ENCODE peak calls at places on chromosomes 16 and 17, in seven cellular contexts. X is adipocyte; B is frontal cortex; Y is lung microvascular endothelial cell; E is stimulated activated naive CD4-positive, alpha-beta T cell treated with Interleukin-2 at 50 U/mL for 16 hours; J is GM12892; P is activated naive CD4-positive, alpha-beta T cell treated with anti-CD3 and anti-CD28 coated beads for 36 hours. V is an unnamed sample.

GRCh38 chr17:45364531-45365390 is 47.9 kb upstream of the MAP3K14 start:
- DNase-seq in X (peak; percentile 28), B (no peak), Y (peak; percentile 20), E (no peak), J (no peak), P (peak; percentile 1), V (peak; percentile 46)

GRCh38 chr17:21397341-21398050 is 21.3 kb downstream of the KCNJ12 start:
- DNase-seq in X (no peak), B (no peak), Y (no peak), E (no peak), J (no peak), P (no peak), V (no peak)

GRCh38 chr16:54180421-54181359 is 105.9 kb downstream of the IRX3 start:
- DNase-seq in X (no peak), B (no peak), Y (no peak), E (no peak), J (no peak), P (no peak), V (no peak)

GRCh38 chr16:30934827-30935557 is 11.6 kb downstream of the FBXL19 start:
- DNase-seq in X (peak; percentile 64), B (no peak), Y (peak; percentile 77), E (peak; percentile 3), J (no peak), P (peak; percentile 67), V (peak; percentile 58)

GRCh38 chr17:34307110-34307509 is 12.1 kb upstream of the CCL8 start:
- DNase-seq in X (peak; percentile 88), B (no peak), Y (peak; percentile 18), E (no peak), J (no peak), P (peak; percentile 7), V (peak; percentile 17)

GRCh38 chr17:5592382-5592781 is 8.1 kb upstream of the NLRP1 start:
- DNase-seq in X (peak; percentile 82), B (peak; percentile 14), Y (peak; percentile 60), E (no peak), J (no peak), P (no peak), V (no peak)

GRCh38 chr17:39064374-39064773 is 87.1 kb downstream of the PLXDC1 start:
- DNase-seq in X (peak; percentile 41), B (no peak), Y (no peak), E (no peak), J (no peak), P (no peak), V (no peak)

GRCh38 chr17:66548158-66548557 is 245.7 kb downstream of the PRKCA start:
- DNase-seq in X (no peak), B (no peak), Y (peak; percentile 57), E (peak; percentile 44), J (no peak), P (peak; percentile 74), V (no peak)

GRCh38 chr17:49180303-49180702 is 30.1 kb downstream of the GNGT2 start:
- DNase-seq in X (peak; percentile 79), B (peak; percentile 17), Y (peak; percentile 68), E (peak; percentile 39), J (peak; percentile 25), P (peak; percentile 77), V (peak; percentile 74)

GRCh38 chr17:80263253-80264047 is 2.8 kb downstream of the RNF213 start:
- DNase-seq in X (peak; percentile 67), B (peak; percentile 47), Y (peak; percentile 94), E (peak; percentile 86), J (peak; percentile 86), P (peak; percentile 95), V (peak; percentile 30)

GRCh38 chr16:9135797-9136196 is 44.4 kb downstream of the HAPSTR1 start:
- DNase-seq in X (no peak), B (no peak), Y (peak; percentile 21), E (no peak), J (no peak), P (no peak), V (no peak)

GRCh38 chr17:8072727-8073461 is 14.6 kb downstream of the ALOX12B start:
- DNase-seq in X (peak; percentile 47), B (no peak), Y (no peak), E (peak; percentile 4), J (no peak), P (peak; percentile 47), V (no peak)

GRCh38 chr16:77877712-77878111 is 89.3 kb downstream of the VAT1L start:
- DNase-seq in X (no peak), B (no peak), Y (peak; percentile 95), E (no peak), J (no peak), P (no peak), V (no peak)

GRCh38 chr16:30340621-30341020 is 14.5 kb downstream of the CD2BP2 start:
- DNase-seq in X (no peak), B (no peak), Y (no peak), E (no peak), J (no peak), P (peak; percentile 26), V (no peak)

GRCh38 chr16:4327782-4328579 is 12.1 kb downstream of the GLIS2 start:
- DNase-seq in X (peak; percentile 87), B (peak; percentile 86), Y (peak; percentile 78), E (peak; percentile 42), J (peak; percentile 77), P (peak; percentile 81), V (no peak)

GRCh38 chr17:73827627-73828241 is 183.5 kb upstream of the SDK2 start:
- DNase-seq in X (no peak), B (no peak), Y (no peak), E (no peak), J (no peak), P (peak; percentile 25), V (no peak)

GRCh38 chr17:70636517-70637133 is 467.3 kb downstream of the KCNJ2 start:
- DNase-seq in X (peak; percentile 74), B (peak; percentile 39), Y (peak; percentile 45), E (no peak), J (no peak), P (no peak), V (no peak)

GRCh38 chr17:65231662-65232335 is 94.6 kb downstream of the RGS9 start:
- DNase-seq in X (peak; percentile 89), B (peak; percentile 31), Y (peak; percentile 88), E (peak; percentile 32), J (peak; percentile 54), P (peak; percentile 74), V (peak; percentile 72)

GRCh38 chr17:64777413-64778101 is 115.5 kb upstream of the SMURF2 start:
- DNase-seq in X (no peak), B (peak; percentile 45), Y (no peak), E (no peak), J (no peak), P (no peak), V (no peak)

V was measured in trophoblast cell.